ENCODE peak calls at places on chromosomes 12 and 14, in six cellular contexts. One of them, this sample, is unnamed.

GRCh38 chr12:5456906-5457305 is 25.0 kb downstream of the NTF3 start:
- DNase-seq in heart left ventricle: no peak
- DNase-seq in PC-9: no peak
- DNase-seq in osteoblast: no peak
- DNase-seq in lung: no peak
- DNase-seq in IMR-90: peak
- DNase-seq in this sample: no peak

GRCh38 chr12:15116073-15116472 is 105.1 kb downstream of the RERG start:
- DNase-seq in IMR-90: no peak
- DNase-seq in PC-9: no peak
- DNase-seq in osteoblast: no peak
- DNase-seq in heart left ventricle: no peak
- DNase-seq in lung: no peak
- DNase-seq in this sample: no peak

GRCh38 chr14:75158843-75159614 is 17.4 kb downstream of the TMED10 start:
- DNase-seq in lung: no peak
- DNase-seq in PC-9: no peak
- DNase-seq in heart left ventricle: no peak
- DNase-seq in osteoblast: no peak
- DNase-seq in IMR-90: peak
- DNase-seq in this sample: no peak

GRCh38 chr14:104937161-104937560 is 12.5 kb downstream of the PLD4 start:
- DNase-seq in osteoblast: peak
- DNase-seq in heart left ventricle: no peak
- DNase-seq in IMR-90: no peak
- DNase-seq in lung: no peak
- DNase-seq in PC-9: no peak
- DNase-seq in this sample: no peak

GRCh38 chr14:72444701-72445100 is 449.2 kb downstream of the DPF3 start:
- DNase-seq in lung: no peak
- DNase-seq in PC-9: no peak
- DNase-seq in IMR-90: peak
- DNase-seq in heart left ventricle: no peak
- DNase-seq in osteoblast: no peak
- DNase-seq in this sample: no peak

GRCh38 chr12:32586390-32586789 is 92.7 kb upstream of the DNM1L start:
- DNase-seq in lung: no peak
- DNase-seq in PC-9: no peak
- DNase-seq in osteoblast: no peak
- DNase-seq in heart left ventricle: no peak
- DNase-seq in IMR-90: peak
- DNase-seq in this sample: no peak

GRCh38 chr12:116534341-116535121 is 24.6 kb upstream of the MAP1LC3B2 start:
- DNase-seq in osteoblast: peak
- DNase-seq in IMR-90: peak
- DNase-seq in PC-9: no peak
- DNase-seq in lung: no peak
- DNase-seq in heart left ventricle: no peak
- DNase-seq in this sample: no peak

GRCh38 chr14:35438910-35439713 is 34.6 kb upstream of the NFKBIA start:
- DNase-seq in lung: no peak
- DNase-seq in osteoblast: no peak
- DNase-seq in PC-9: no peak
- DNase-seq in IMR-90: no peak
- DNase-seq in heart left ventricle: no peak
- DNase-seq in this sample: no peak

GRCh38 chr14:58626441-58626840 is 11.3 kb upstream of the DACT1 start:
- DNase-seq in PC-9: no peak
- DNase-seq in IMR-90: peak
- DNase-seq in lung: no peak
- DNase-seq in heart left ventricle: no peak
- DNase-seq in osteoblast: no peak
- DNase-seq in this sample: no peak

GRCh38 chr14:104973215-104974145 is 4.7 kb downstream of the AHNAK2 start:
- DNase-seq in lung: peak
- DNase-seq in PC-9: peak
- DNase-seq in heart left ventricle: peak
- DNase-seq in osteoblast: peak
- DNase-seq in IMR-90: peak
- DNase-seq in this sample: no peak

GRCh38 chr12:94561943-94562411 is 88.4 kb downstream of the TMCC3 start:
- DNase-seq in PC-9: peak
- DNase-seq in IMR-90: no peak
- DNase-seq in heart left ventricle: peak
- DNase-seq in osteoblast: no peak
- DNase-seq in lung: no peak
- DNase-seq in this sample: peak

GRCh38 chr12:52691076-52691764 is 11.0 kb upstream of the KRT1 start:
- DNase-seq in IMR-90: no peak
- DNase-seq in PC-9: no peak
- DNase-seq in osteoblast: no peak
- DNase-seq in lung: no peak
- DNase-seq in heart left ventricle: no peak
- DNase-seq in this sample: no peak

GRCh38 chr14:51581017-51581881 is 70.5 kb upstream of the FRMD6 start:
- DNase-seq in lung: no peak
- DNase-seq in osteoblast: no peak
- DNase-seq in IMR-90: peak
- DNase-seq in PC-9: no peak
- DNase-seq in heart left ventricle: no peak
- DNase-seq in this sample: no peak

GRCh38 chr12:39459027-39459434 is 16.1 kb upstream of the KIF21A start:
- DNase-seq in lung: no peak
- DNase-seq in IMR-90: no peak
- DNase-seq in heart left ventricle: no peak
- DNase-seq in PC-9: no peak
- DNase-seq in osteoblast: no peak
- DNase-seq in this sample: no peak

GRCh38 chr12:94560416-94561221 is 89.7 kb downstream of the TMCC3 start:
- DNase-seq in heart left ventricle: no peak
- DNase-seq in IMR-90: peak
- DNase-seq in osteoblast: peak
- DNase-seq in lung: no peak
- DNase-seq in PC-9: peak
- DNase-seq in this sample: no peak

GRCh38 chr14:79369359-79370332 is 841.7 kb downstream of the DIO2 start:
- DNase-seq in PC-9: no peak
- DNase-seq in heart left ventricle: no peak
- DNase-seq in IMR-90: peak
- DNase-seq in osteoblast: peak
- DNase-seq in lung: no peak
- DNase-seq in this sample: no peak

GRCh38 chr14:105888151-105888550 is 361.8 kb downstream of the TMEM121 start:
- DNase-seq in heart left ventricle: no peak
- DNase-seq in lung: no peak
- DNase-seq in IMR-90: no peak
- DNase-seq in PC-9: no peak
- DNase-seq in osteoblast: peak
- DNase-seq in this sample: no peak

GRCh38 chr12:51132693-51133092 is 40.2 kb downstream of the TFCP2 start:
- DNase-seq in heart left ventricle: no peak
- DNase-seq in PC-9: no peak
- DNase-seq in IMR-90: peak
- DNase-seq in lung: no peak
- DNase-seq in osteoblast: no peak
- DNase-seq in this sample: no peak

GRCh38 chr14:74647061-74647833 is 35.2 kb upstream of the LTBP2 start:
- DNase-seq in IMR-90: no peak
- DNase-seq in PC-9: no peak
- DNase-seq in osteoblast: no peak
- DNase-seq in lung: no peak
- DNase-seq in heart left ventricle: no peak
- DNase-seq in this sample: no peak

GRCh38 chr12:117120787-117121186 is 21.6 kb upstream of the TESC start:
- DNase-seq in osteoblast: no peak
- DNase-seq in lung: no peak
- DNase-seq in heart left ventricle: no peak
- DNase-seq in IMR-90: no peak
- DNase-seq in PC-9: no peak
- DNase-seq in this sample: no peak

GRCh38 chr14:92655372-92655771 is 93.1 kb downstream of the LGMN start:
- DNase-seq in IMR-90: no peak
- DNase-seq in PC-9: no peak
- DNase-seq in heart left ventricle: no peak
- DNase-seq in osteoblast: no peak
- DNase-seq in lung: no peak
- DNase-seq in this sample: no peak

GRCh38 chr14:64541261-64541970 is 875 bp downstream of the HSPA2 start:
- DNase-seq in PC-9: no peak
- DNase-seq in osteoblast: no peak
- DNase-seq in heart left ventricle: no peak
- DNase-seq in lung: no peak
- DNase-seq in IMR-90: no peak
- DNase-seq in this sample: no peak

GRCh38 chr14:101196795-101197590 is 293.5 kb upstream of the RTL1 start:
- DNase-seq in heart left ventricle: no peak
- DNase-seq in osteoblast: no peak
- DNase-seq in PC-9: no peak
- DNase-seq in lung: no peak
- DNase-seq in IMR-90: no peak
- DNase-seq in this sample: no peak

GRCh38 chr12:4114986-4115385 is 158.6 kb upstream of the CCND2 start:
- DNase-seq in heart left ventricle: no peak
- DNase-seq in PC-9: no peak
- DNase-seq in IMR-90: no peak
- DNase-seq in osteoblast: no peak
- DNase-seq in lung: no peak
- DNase-seq in this sample: no peak

GRCh38 chr12:56084958-56085543 is 5.1 kb downstream of the ERBB3 start:
- DNase-seq in heart left ventricle: no peak
- DNase-seq in PC-9: no peak
- DNase-seq in lung: no peak
- DNase-seq in IMR-90: no peak
- DNase-seq in osteoblast: peak
- DNase-seq in this sample: no peak

GRCh38 chr12:54222609-54223008 is 33.8 kb upstream of the SMUG1 start:
- DNase-seq in PC-9: no peak
- DNase-seq in osteoblast: peak
- DNase-seq in heart left ventricle: no peak
- DNase-seq in IMR-90: peak
- DNase-seq in lung: no peak
- DNase-seq in this sample: no peak

GRCh38 chr12:70852416-70853150 is 68.0 kb downstream of the PTPRR start:
- DNase-seq in lung: no peak
- DNase-seq in osteoblast: no peak
- DNase-seq in heart left ventricle: no peak
- DNase-seq in PC-9: no peak
- DNase-seq in IMR-90: no peak
- DNase-seq in this sample: no peak

GRCh38 chr12:132139912-132140311 is 4.2 kb downstream of the DDX51 start:
- DNase-seq in heart left ventricle: no peak
- DNase-seq in PC-9: no peak
- DNase-seq in lung: no peak
- DNase-seq in IMR-90: no peak
- DNase-seq in osteoblast: peak
- DNase-seq in this sample: no peak

GRCh38 chr12:62801796-62802195 is 133.2 kb downstream of the PPM1H start:
- DNase-seq in lung: no peak
- DNase-seq in PC-9: no peak
- DNase-seq in heart left ventricle: no peak
- DNase-seq in osteoblast: no peak
- DNase-seq in IMR-90: no peak
- DNase-seq in this sample: no peak

GRCh38 chr12:46368138-46368537 is 4.4 kb downstream of the SLC38A2 start:
- DNase-seq in IMR-90: no peak
- DNase-seq in lung: no peak
- DNase-seq in osteoblast: no peak
- DNase-seq in PC-9: no peak
- DNase-seq in heart left ventricle: no peak
- DNase-seq in this sample: no peak

GRCh38 chr12:115341442-115341841 is 657.5 kb upstream of the TBX3 start:
- DNase-seq in lung: peak
- DNase-seq in IMR-90: peak
- DNase-seq in PC-9: no peak
- DNase-seq in osteoblast: peak
- DNase-seq in heart left ventricle: peak
- DNase-seq in this sample: no peak

GRCh38 chr12:113230315-113231274 is 9.3 kb downstream of the TPCN1 start:
- DNase-seq in lung: no peak
- DNase-seq in IMR-90: no peak
- DNase-seq in heart left ventricle: no peak
- DNase-seq in PC-9: no peak
- DNase-seq in osteoblast: no peak
- DNase-seq in this sample: no peak
- TF ChIP-seq CTCF in lung: no peak
- TF ChIP-seq CTCF in IMR-90: no peak
- TF ChIP-seq CTCF in heart left ventricle: no peak
- TF ChIP-seq CTCF in PC-9: no peak
- TF ChIP-seq CTCF in osteoblast: no peak
- TF ChIP-seq CTCF in this sample: no peak

DNA sequence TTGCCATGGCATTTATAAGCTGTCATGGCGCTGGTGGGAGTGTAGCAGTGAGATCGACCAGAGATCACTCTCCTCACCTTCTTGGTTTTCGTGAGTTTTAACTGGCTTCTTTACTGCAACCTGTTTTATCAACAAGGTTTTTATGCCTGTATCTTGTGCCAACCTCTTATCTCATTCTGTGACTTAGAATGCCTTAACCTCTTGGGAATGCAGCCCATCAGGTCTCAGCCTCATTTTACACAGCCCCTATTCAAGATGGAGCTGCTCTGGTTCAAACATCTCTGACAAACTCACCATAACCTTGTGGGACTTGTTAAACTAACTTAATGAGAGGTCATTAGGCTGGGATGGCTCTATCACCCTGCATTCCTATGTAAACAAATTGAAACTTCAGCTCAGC is 151.3 kb downstream of the CAND1 start:
- DNase-seq in heart left ventricle: no peak
- DNase-seq in IMR-90: no peak
- DNase-seq in lung: no peak
- DNase-seq in osteoblast: no peak
- DNase-seq in PC-9: no peak
- DNase-seq in this sample: no peak
- H3K4me3 ChIP-seq in heart left ventricle: no peak
- H3K4me3 ChIP-seq in IMR-90: no peak
- H3K4me3 ChIP-seq in lung: no peak
- H3K4me3 ChIP-seq in osteoblast: no peak
- H3K4me3 ChIP-seq in PC-9: no peak
- H3K4me3 ChIP-seq in this sample: no peak

GRCh38 chr12:2282321-2282720 is 229.5 kb downstream of the CACNA1C start:
- DNase-seq in heart left ventricle: no peak
- DNase-seq in osteoblast: no peak
- DNase-seq in IMR-90: no peak
- DNase-seq in PC-9: no peak
- DNase-seq in lung: no peak
- DNase-seq in this sample: no peak
- TF ChIP-seq CTCF in heart left ventricle: peak
- TF ChIP-seq CTCF in osteoblast: no peak
- TF ChIP-seq CTCF in IMR-90: no peak
- TF ChIP-seq CTCF in PC-9: no peak
- TF ChIP-seq CTCF in lung: no peak
- TF ChIP-seq CTCF in this sample: peak

DNA sequence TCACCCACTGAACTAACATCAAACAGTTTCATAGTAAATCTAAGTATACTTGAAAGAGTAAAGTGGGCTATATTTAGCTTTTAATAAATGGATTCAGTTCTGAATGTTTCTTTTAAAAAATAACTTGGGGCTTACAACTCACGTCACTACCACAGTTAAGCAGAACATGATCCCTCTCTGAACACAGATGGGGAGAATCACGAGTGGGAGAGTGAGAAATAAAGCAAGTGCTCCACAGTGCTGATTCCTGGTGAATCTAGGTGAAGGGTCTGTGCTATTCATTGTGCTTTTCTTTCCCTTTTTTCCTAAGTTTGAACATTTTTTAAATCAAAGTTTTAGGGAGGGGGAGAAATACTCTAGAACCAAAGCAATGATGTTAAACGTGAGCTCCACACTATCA is 251.2 kb downstream of the FOXN3 start:
- DNase-seq in PC-9: no peak
- DNase-seq in osteoblast: no peak
- DNase-seq in heart left ventricle: no peak
- DNase-seq in lung: no peak
- DNase-seq in IMR-90: peak
- DNase-seq in this sample: no peak
- H3K4me3 ChIP-seq in PC-9: no peak
- H3K4me3 ChIP-seq in osteoblast: no peak
- H3K4me3 ChIP-seq in heart left ventricle: peak
- H3K4me3 ChIP-seq in lung: no peak
- H3K4me3 ChIP-seq in IMR-90: no peak
- H3K4me3 ChIP-seq in this sample: no peak

This sample was measured in LNCaP clone FGC.